ENCODE peak calls at places on chromosomes 5 and 9, in four cellular contexts. One of them, this sample, is unnamed.

GRCh38 chr9:23447166-23447565 is 378.9 kb downstream of the ELAVL2 start:
- DNase-seq in stromal cell of bone marrow: no peak
- DNase-seq in GM12865: no peak
- DNase-seq in HT-29: no peak
- DNase-seq in this sample: no peak

GRCh38 chr9:130128782-130129424 is 43.3 kb upstream of the NCS1 start:
- DNase-seq in HT-29: no peak
- DNase-seq in GM12865: peak; percentile 79
- DNase-seq in stromal cell of bone marrow: peak; percentile 66
- DNase-seq in this sample: peak; percentile 64

GRCh38 chr5:2756211-2756746 is 4.8 kb upstream of the IRX2 start:
- DNase-seq in HT-29: no peak
- DNase-seq in GM12865: no peak
- DNase-seq in stromal cell of bone marrow: peak; percentile 73
- DNase-seq in this sample: no peak

GRCh38 chr9:133477992-133478850 is 678 bp downstream of the SLC2A6 start:
- DNase-seq in GM12865: peak; percentile 75
- DNase-seq in HT-29: no peak
- DNase-seq in stromal cell of bone marrow: no peak
- DNase-seq in this sample: no peak

GRCh38 chr9:121700165-121700830 is 48.9 kb downstream of the DAB2IP start:
- DNase-seq in GM12865: peak; percentile 13
- DNase-seq in HT-29: peak; percentile 44
- DNase-seq in stromal cell of bone marrow: peak; percentile 20
- DNase-seq in this sample: no peak

GRCh38 chr9:692636-693459 is 148.6 kb upstream of the DMRT1 start:
- DNase-seq in GM12865: no peak
- DNase-seq in HT-29: no peak
- DNase-seq in stromal cell of bone marrow: no peak
- DNase-seq in this sample: no peak

GRCh38 chr9:83512621-83513020 is 25.6 kb downstream of the FRMD3 start:
- DNase-seq in GM12865: no peak
- DNase-seq in stromal cell of bone marrow: no peak
- DNase-seq in HT-29: no peak
- DNase-seq in this sample: no peak

GRCh38 chr9:80968611-80969010 is 720.7 kb downstream of the TLE1 start:
- DNase-seq in HT-29: no peak
- DNase-seq in stromal cell of bone marrow: peak; percentile 48
- DNase-seq in GM12865: no peak
- DNase-seq in this sample: peak; percentile 57

GRCh38 chr9:74379718-74380117 is 117.4 kb upstream of the RORB start:
- DNase-seq in stromal cell of bone marrow: no peak
- DNase-seq in HT-29: peak; percentile 75
- DNase-seq in GM12865: peak; percentile 46
- DNase-seq in this sample: peak; percentile 23

GRCh38 chr5:116395178-116395577 is 179.4 kb downstream of the SEMA6A start:
- DNase-seq in GM12865: no peak
- DNase-seq in HT-29: no peak
- DNase-seq in stromal cell of bone marrow: no peak
- DNase-seq in this sample: no peak

GRCh38 chr5:26519245-26519644 is 519.1 kb downstream of the CDH9 start:
- DNase-seq in HT-29: no peak
- DNase-seq in GM12865: no peak
- DNase-seq in stromal cell of bone marrow: no peak
- DNase-seq in this sample: no peak

GRCh38 chr5:10301842-10302610 is 5.7 kb downstream of the CMBL start:
- DNase-seq in GM12865: no peak
- DNase-seq in stromal cell of bone marrow: no peak
- DNase-seq in HT-29: peak; percentile 93
- DNase-seq in this sample: no peak

GRCh38 chr9:37309136-37309535 is 113.4 kb upstream of the GRHPR start:
- DNase-seq in stromal cell of bone marrow: no peak
- DNase-seq in HT-29: no peak
- DNase-seq in GM12865: peak; percentile 82
- DNase-seq in this sample: no peak

GRCh38 chr9:137731947-137732813 is 113.4 kb downstream of the EHMT1 start:
- DNase-seq in HT-29: no peak
- DNase-seq in stromal cell of bone marrow: no peak
- DNase-seq in GM12865: no peak
- DNase-seq in this sample: no peak

GRCh38 chr9:87216036-87216435 is 268.7 kb upstream of the GAS1 start:
- DNase-seq in HT-29: no peak
- DNase-seq in GM12865: no peak
- DNase-seq in stromal cell of bone marrow: no peak
- DNase-seq in this sample: no peak

GRCh38 chr9:83992407-83992806 is 11.8 kb downstream of the RMI1 start:
- DNase-seq in HT-29: peak; percentile 54
- DNase-seq in stromal cell of bone marrow: no peak
- DNase-seq in GM12865: no peak
- DNase-seq in this sample: no peak

GRCh38 chr9:93291536-93292287 is 107.8 kb downstream of the WNK2 start:
- DNase-seq in GM12865: no peak
- DNase-seq in stromal cell of bone marrow: no peak
- DNase-seq in HT-29: no peak
- DNase-seq in this sample: no peak

GRCh38 chr5:99034336-99034735 is 105.5 kb upstream of the CHD1 start:
- DNase-seq in stromal cell of bone marrow: no peak
- DNase-seq in GM12865: no peak
- DNase-seq in HT-29: peak; percentile 78
- DNase-seq in this sample: no peak

GRCh38 chr5:155871623-155872022 is 455.3 kb upstream of the SGCD start:
- DNase-seq in HT-29: peak; percentile 1
- DNase-seq in stromal cell of bone marrow: no peak
- DNase-seq in GM12865: no peak
- DNase-seq in this sample: no peak

GRCh38 chr9:122835313-122835731 is 6.9 kb upstream of the PDCL start:
- DNase-seq in GM12865: peak; percentile 33
- DNase-seq in HT-29: no peak
- DNase-seq in stromal cell of bone marrow: no peak
- DNase-seq in this sample: no peak

GRCh38 chr9:134851015-134851414 is 29.6 kb upstream of the FCN2 start:
- DNase-seq in stromal cell of bone marrow: no peak
- DNase-seq in GM12865: no peak
- DNase-seq in HT-29: no peak
- DNase-seq in this sample: no peak

GRCh38 chr9:33867747-33868429 is 50.9 kb downstream of the UBE2R2 start:
- DNase-seq in GM12865: no peak
- DNase-seq in HT-29: no peak
- DNase-seq in stromal cell of bone marrow: peak; percentile 49
- DNase-seq in this sample: no peak

GRCh38 chr5:32087086-32088082 is 86.7 kb downstream of the GOLPH3 start:
- DNase-seq in stromal cell of bone marrow: no peak
- DNase-seq in GM12865: no peak
- DNase-seq in HT-29: no peak
- DNase-seq in this sample: no peak

GRCh38 chr9:22210262-22210661 is 201.2 kb upstream of the CDKN2B start:
- DNase-seq in stromal cell of bone marrow: no peak
- DNase-seq in HT-29: peak; percentile 66
- DNase-seq in GM12865: no peak
- DNase-seq in this sample: no peak

GRCh38 chr5:176418251-176418650 is 1.9 kb upstream of the CLTB start:
- DNase-seq in GM12865: no peak
- DNase-seq in HT-29: no peak
- DNase-seq in stromal cell of bone marrow: no peak
- DNase-seq in this sample: no peak

GRCh38 chr5:93591323-93591945 is 8.4 kb downstream of the NR2F1 start:
- DNase-seq in HT-29: no peak
- DNase-seq in stromal cell of bone marrow: no peak
- DNase-seq in GM12865: no peak
- DNase-seq in this sample: no peak

GRCh38 chr9:87337335-87338074 is 160.2 kb upstream of the DAPK1 start:
- DNase-seq in stromal cell of bone marrow: no peak
- DNase-seq in HT-29: no peak
- DNase-seq in GM12865: no peak
- DNase-seq in this sample: peak; percentile 40

GRCh38 chr5:58615931-58616330 is 33.1 kb downstream of the RAB3C start:
- DNase-seq in stromal cell of bone marrow: no peak
- DNase-seq in GM12865: no peak
- DNase-seq in HT-29: no peak
- DNase-seq in this sample: no peak

GRCh38 chr5:33362915-33363314 is 77.8 kb upstream of the TARS1 start:
- DNase-seq in HT-29: no peak
- DNase-seq in GM12865: no peak
- DNase-seq in stromal cell of bone marrow: no peak
- DNase-seq in this sample: no peak

GRCh38 chr9:9961487-9961886 is 651.3 kb downstream of the PTPRD start:
- DNase-seq in stromal cell of bone marrow: no peak
- DNase-seq in HT-29: no peak
- DNase-seq in GM12865: no peak
- DNase-seq in this sample: no peak

GRCh38 chr9:70865471-70865870 is 255.9 kb downstream of the TRPM3 start:
- DNase-seq in stromal cell of bone marrow: no peak
- DNase-seq in GM12865: no peak
- DNase-seq in HT-29: no peak
- DNase-seq in this sample: no peak

GRCh38 chr5:56763182-56763581 is 52.2 kb upstream of the MAP3K1 start:
- DNase-seq in GM12865: no peak
- DNase-seq in HT-29: no peak
- DNase-seq in stromal cell of bone marrow: no peak
- DNase-seq in this sample: no peak

GRCh38 chr9:13845460-13845859 is 468.5 kb downstream of the NFIB start:
- DNase-seq in HT-29: no peak
- DNase-seq in GM12865: no peak
- DNase-seq in stromal cell of bone marrow: peak; percentile 18
- DNase-seq in this sample: peak; percentile 91

This sample was measured in astrocyte of the cerebellum.